ENCODE peak calls at places on chromosome 18, in six cellular contexts. One of them, this sample, is unnamed. For H3K9me3, the result is how much of the 10 kb centered on the place peaks cover.

GRCh38 chr18:53115876-53116585 is 776.0 kb downstream of the DCC start:
- DNase-seq in stomach: no peak
- DNase-seq in heart left ventricle: no peak
- DNase-seq in tibial nerve: no peak
- DNase-seq in endothelial cell of umbilical vein: no peak
- DNase-seq in right lobe of liver: no peak
- DNase-seq in this sample: no peak

GRCh38 chr18:10490401-10491289 is 35.2 kb upstream of the NAPG start:
- DNase-seq in stomach: no peak
- DNase-seq in heart left ventricle: no peak
- DNase-seq in tibial nerve: no peak
- DNase-seq in endothelial cell of umbilical vein: no peak
- DNase-seq in right lobe of liver: no peak
- DNase-seq in this sample: no peak

GRCh38 chr18:61842146-61842545 is 50.7 kb downstream of the RNF152 start:
- DNase-seq in stomach: no peak
- DNase-seq in heart left ventricle: no peak
- DNase-seq in tibial nerve: no peak
- DNase-seq in endothelial cell of umbilical vein: peak
- DNase-seq in right lobe of liver: no peak
- DNase-seq in this sample: no peak

GRCh38 chr18:69992776-69993175 is 45.1 kb upstream of the CD226 start:
- DNase-seq in stomach: no peak
- DNase-seq in heart left ventricle: no peak
- DNase-seq in tibial nerve: no peak
- DNase-seq in endothelial cell of umbilical vein: no peak
- DNase-seq in right lobe of liver: no peak
- DNase-seq in this sample: no peak

GRCh38 chr18:49892148-49892924 is 79.0 kb upstream of the ACAA2 start:
- DNase-seq in stomach: no peak
- DNase-seq in heart left ventricle: no peak
- DNase-seq in tibial nerve: no peak
- DNase-seq in endothelial cell of umbilical vein: peak
- DNase-seq in right lobe of liver: no peak
- DNase-seq in this sample: no peak

GRCh38 chr18:51390695-51391094 is 193.2 kb upstream of the MEX3C start:
- DNase-seq in stomach: no peak
- DNase-seq in heart left ventricle: no peak
- DNase-seq in tibial nerve: no peak
- DNase-seq in endothelial cell of umbilical vein: no peak
- DNase-seq in right lobe of liver: no peak
- DNase-seq in this sample: no peak

GRCh38 chr18:58721586-58722160 is 50.4 kb downstream of the MALT1 start:
- DNase-seq in stomach: no peak
- DNase-seq in heart left ventricle: peak
- DNase-seq in tibial nerve: no peak
- DNase-seq in endothelial cell of umbilical vein: no peak
- DNase-seq in right lobe of liver: no peak
- DNase-seq in this sample: no peak

GRCh38 chr18:39604836-39605235 is 2039.2 kb upstream of the CELF4 start:
- DNase-seq in stomach: no peak
- DNase-seq in heart left ventricle: no peak
- DNase-seq in tibial nerve: no peak
- DNase-seq in endothelial cell of umbilical vein: peak
- DNase-seq in right lobe of liver: no peak
- DNase-seq in this sample: no peak

GRCh38 chr18:26791676-26792075 is 73.8 kb downstream of the AQP4 start:
- DNase-seq in stomach: no peak
- DNase-seq in heart left ventricle: no peak
- DNase-seq in tibial nerve: no peak
- DNase-seq in endothelial cell of umbilical vein: no peak
- DNase-seq in right lobe of liver: no peak
- DNase-seq in this sample: no peak

GRCh38 chr18:2050016-2050415 is 521.3 kb downstream of the METTL4 start:
- DNase-seq in stomach: no peak
- DNase-seq in heart left ventricle: no peak
- DNase-seq in tibial nerve: no peak
- DNase-seq in endothelial cell of umbilical vein: no peak
- DNase-seq in right lobe of liver: no peak
- DNase-seq in this sample: no peak

GRCh38 chr18:73509460-73509859 is 638.2 kb downstream of the FBXO15 start:
- DNase-seq in stomach: no peak
- DNase-seq in heart left ventricle: no peak
- DNase-seq in tibial nerve: no peak
- DNase-seq in endothelial cell of umbilical vein: no peak
- DNase-seq in right lobe of liver: no peak
- DNase-seq in this sample: no peak

GRCh38 chr18:48841381-48842258 is 109.1 kb downstream of the SMAD7 start:
- DNase-seq in stomach: no peak
- DNase-seq in heart left ventricle: peak
- DNase-seq in tibial nerve: no peak
- DNase-seq in endothelial cell of umbilical vein: peak
- DNase-seq in right lobe of liver: peak
- DNase-seq in this sample: peak

GRCh38 chr18:51614033-51614432 is 416.6 kb upstream of the MEX3C start:
- DNase-seq in stomach: no peak
- DNase-seq in heart left ventricle: peak
- DNase-seq in tibial nerve: no peak
- DNase-seq in endothelial cell of umbilical vein: no peak
- DNase-seq in right lobe of liver: peak
- DNase-seq in this sample: no peak

GRCh38 chr18:61334491-61334850 is 1.2 kb downstream of the CDH20 start:
- DNase-seq in stomach: no peak
- DNase-seq in heart left ventricle: no peak
- DNase-seq in tibial nerve: no peak
- DNase-seq in endothelial cell of umbilical vein: no peak
- DNase-seq in right lobe of liver: no peak
- DNase-seq in this sample: no peak

GRCh38 chr18:55838841-55839240 is 250.8 kb upstream of the TCF4 start:
- DNase-seq in stomach: no peak
- DNase-seq in heart left ventricle: no peak
- DNase-seq in tibial nerve: no peak
- DNase-seq in endothelial cell of umbilical vein: no peak
- DNase-seq in right lobe of liver: no peak
- DNase-seq in this sample: no peak

GRCh38 chr18:67483237-67483636 is 33.3 kb downstream of the DSEL start:
- DNase-seq in stomach: no peak
- DNase-seq in heart left ventricle: no peak
- DNase-seq in tibial nerve: no peak
- DNase-seq in endothelial cell of umbilical vein: peak
- DNase-seq in right lobe of liver: peak
- DNase-seq in this sample: no peak

GRCh38 chr18:7457276-7457675 is 109.8 kb upstream of the PTPRM start:
- DNase-seq in stomach: no peak
- DNase-seq in heart left ventricle: no peak
- DNase-seq in tibial nerve: no peak
- DNase-seq in endothelial cell of umbilical vein: no peak
- DNase-seq in right lobe of liver: no peak
- DNase-seq in this sample: no peak

GRCh38 chr18:68847219-68847860 is 49.5 kb downstream of the CCDC102B start:
- DNase-seq in stomach: no peak
- DNase-seq in heart left ventricle: no peak
- DNase-seq in tibial nerve: no peak
- DNase-seq in endothelial cell of umbilical vein: peak
- DNase-seq in right lobe of liver: no peak
- DNase-seq in this sample: no peak

GRCh38 chr18:28792404-28793103 is 615.6 kb upstream of the CDH2 start:
- DNase-seq in stomach: no peak
- DNase-seq in heart left ventricle: no peak
- DNase-seq in tibial nerve: no peak
- DNase-seq in endothelial cell of umbilical vein: no peak
- DNase-seq in right lobe of liver: no peak
- DNase-seq in this sample: no peak

GRCh38 chr18:939167-939566 is 34.5 kb downstream of the ADCYAP1 start:
- DNase-seq in stomach: no peak
- DNase-seq in heart left ventricle: no peak
- DNase-seq in tibial nerve: no peak
- DNase-seq in endothelial cell of umbilical vein: no peak
- DNase-seq in right lobe of liver: no peak
- DNase-seq in this sample: no peak

GRCh38 chr18:11136241-11136640 is 13.1 kb downstream of the PIEZO2 start:
- DNase-seq in stomach: no peak
- DNase-seq in heart left ventricle: no peak
- DNase-seq in tibial nerve: no peak
- DNase-seq in endothelial cell of umbilical vein: no peak
- DNase-seq in right lobe of liver: no peak
- DNase-seq in this sample: no peak

GRCh38 chr18:22713511-22713910 is 219.6 kb upstream of the RBBP8 start:
- DNase-seq in stomach: no peak
- DNase-seq in heart left ventricle: no peak
- DNase-seq in tibial nerve: no peak
- DNase-seq in endothelial cell of umbilical vein: no peak
- DNase-seq in right lobe of liver: no peak
- DNase-seq in this sample: no peak

GRCh38 chr18:52326001-52326400 is 14.0 kb upstream of the DCC start:
- DNase-seq in stomach: no peak
- DNase-seq in heart left ventricle: no peak
- DNase-seq in tibial nerve: no peak
- DNase-seq in endothelial cell of umbilical vein: no peak
- DNase-seq in right lobe of liver: no peak
- DNase-seq in this sample: no peak

GRCh38 chr18:31954349-31954748 is 11.4 kb upstream of the TRAPPC8 start:
- DNase-seq in stomach: peak
- DNase-seq in heart left ventricle: no peak
- DNase-seq in tibial nerve: peak
- DNase-seq in endothelial cell of umbilical vein: no peak
- DNase-seq in right lobe of liver: peak
- DNase-seq in this sample: no peak

GRCh38 chr18:4960578-4960977 is 236.5 kb downstream of the AKAIN1 start:
- DNase-seq in stomach: no peak
- DNase-seq in heart left ventricle: no peak
- DNase-seq in tibial nerve: no peak
- DNase-seq in endothelial cell of umbilical vein: no peak
- DNase-seq in right lobe of liver: no peak
- DNase-seq in this sample: no peak
- H3K9me3 ChIP-seq in stomach: under half
- H3K9me3 ChIP-seq in heart left ventricle: under half
- H3K9me3 ChIP-seq in tibial nerve: under half
- H3K9me3 ChIP-seq in endothelial cell of umbilical vein: under half
- H3K9me3 ChIP-seq in right lobe of liver: under half
- H3K9me3 ChIP-seq in this sample: under half

GRCh38 chr18:12310762-12311161 is 2.7 kb downstream of the TUBB6 start:
- DNase-seq in stomach: no peak
- DNase-seq in heart left ventricle: no peak
- DNase-seq in tibial nerve: no peak
- DNase-seq in endothelial cell of umbilical vein: no peak
- DNase-seq in right lobe of liver: no peak
- DNase-seq in this sample: no peak
- TF ChIP-seq CTCF in stomach: no peak
- TF ChIP-seq CTCF in heart left ventricle: no peak
- TF ChIP-seq CTCF in tibial nerve: no peak
- TF ChIP-seq CTCF in endothelial cell of umbilical vein: no peak
- TF ChIP-seq CTCF in right lobe of liver: no peak
- TF ChIP-seq CTCF in this sample: no peak

GRCh38 chr18:4074647-4075046 is 380.5 kb downstream of the DLGAP1 start:
- DNase-seq in stomach: no peak
- DNase-seq in heart left ventricle: no peak
- DNase-seq in tibial nerve: no peak
- DNase-seq in endothelial cell of umbilical vein: no peak
- DNase-seq in right lobe of liver: no peak
- DNase-seq in this sample: no peak

DNA sequence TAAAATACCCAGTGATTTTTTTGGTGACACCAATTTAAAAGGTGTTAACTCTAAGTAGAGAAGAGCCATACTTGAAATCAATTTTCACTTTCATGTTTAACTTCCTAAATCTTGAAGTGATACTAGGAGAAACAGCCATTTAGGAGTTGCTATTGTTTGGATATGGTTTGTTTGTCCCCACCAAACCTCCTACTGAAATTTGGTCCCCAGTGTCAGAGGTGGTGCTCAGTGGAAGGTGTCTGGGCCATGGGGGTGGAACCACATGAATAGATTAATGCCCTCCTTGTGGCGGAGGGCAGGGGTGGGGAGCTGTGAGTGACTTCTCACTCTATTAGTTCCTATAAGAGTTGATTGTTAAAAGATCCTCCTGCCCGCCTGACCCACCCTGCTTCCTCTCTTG is 377.9 kb downstream of the DLGAP1 start:
- DNase-seq in stomach: no peak
- DNase-seq in heart left ventricle: no peak
- DNase-seq in tibial nerve: no peak
- DNase-seq in endothelial cell of umbilical vein: no peak
- DNase-seq in right lobe of liver: no peak
- DNase-seq in this sample: no peak
- TF ChIP-seq POLR2A in stomach: no peak
- TF ChIP-seq POLR2A in heart left ventricle: no peak
- TF ChIP-seq POLR2A in tibial nerve: no peak
- TF ChIP-seq POLR2A in endothelial cell of umbilical vein: no peak
- TF ChIP-seq POLR2A in right lobe of liver: no peak
- TF ChIP-seq POLR2A in this sample: no peak

DNA sequence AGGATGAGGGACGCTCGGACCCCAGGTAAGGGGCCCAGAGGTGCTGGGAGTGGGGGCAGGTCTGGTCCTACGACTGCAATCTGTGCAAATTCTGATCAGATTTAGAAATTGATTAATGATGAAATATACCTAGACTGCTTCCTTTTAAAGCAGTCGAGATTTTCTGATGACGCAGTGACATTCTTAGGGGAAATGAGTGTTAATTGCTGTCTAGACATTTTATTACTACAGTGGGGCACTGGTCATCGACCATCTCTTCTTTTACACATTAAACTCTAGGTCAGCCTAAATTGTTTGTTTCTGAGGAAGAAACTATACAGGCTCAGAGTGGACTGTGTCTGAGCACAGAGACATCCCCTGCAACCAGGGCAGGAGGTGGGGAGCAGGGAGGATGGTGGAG is 154.4 kb upstream of the SALL3 start:
- DNase-seq in stomach: no peak
- DNase-seq in heart left ventricle: no peak
- DNase-seq in tibial nerve: no peak
- DNase-seq in endothelial cell of umbilical vein: no peak
- DNase-seq in right lobe of liver: no peak
- DNase-seq in this sample: no peak
- H3K9me3 ChIP-seq in stomach: under half
- H3K9me3 ChIP-seq in heart left ventricle: under half
- H3K9me3 ChIP-seq in tibial nerve: under half
- H3K9me3 ChIP-seq in endothelial cell of umbilical vein: under half
- H3K9me3 ChIP-seq in right lobe of liver: under half
- H3K9me3 ChIP-seq in this sample: under half

GRCh38 chr18:60199505-60199904 is 173.1 kb downstream of the MC4R start:
- DNase-seq in stomach: no peak
- DNase-seq in heart left ventricle: no peak
- DNase-seq in tibial nerve: no peak
- DNase-seq in endothelial cell of umbilical vein: no peak
- DNase-seq in right lobe of liver: no peak
- DNase-seq in this sample: no peak
- TF ChIP-seq CTCF in stomach: no peak
- TF ChIP-seq CTCF in heart left ventricle: no peak
- TF ChIP-seq CTCF in tibial nerve: no peak
- TF ChIP-seq CTCF in endothelial cell of umbilical vein: no peak
- TF ChIP-seq CTCF in right lobe of liver: no peak
- TF ChIP-seq CTCF in this sample: no peak

This sample was measured in uterus.